ENCODE peak calls at places on chromosomes 13 and 19, in eight cellular contexts. M is cardiac fibroblast, Z is right atrium auricular region, T is AG04450, G is HFF-Myc, F is body of pancreas, S is B cell, P is thoracic aorta. K is an unnamed sample.
A peak's percentile ranks its signal among the peaks of the same experiment; 100 is the strongest.

GRCh38 chr13:65959305-65959704 is 1270.8 kb downstream of the PCDH9 start:
- DNase-seq in M (peak; percentile 12), Z (no peak), T (no peak), G (no peak), F (no peak), S (no peak), P (no peak), K (no peak)

GRCh38 chr13:93169980-93170379 is 56.6 kb upstream of the GPC6 start:
- DNase-seq in M (peak; percentile 34), Z (no peak), T (peak; percentile 61), G (peak; percentile 35), F (no peak), S (no peak), P (no peak), K (no peak)

GRCh38 chr13:26255717-26256277 is 1.9 kb downstream of the CDK8 start:
- DNase-seq in M (peak; percentile 30), Z (no peak), T (no peak), G (no peak), F (no peak), S (no peak), P (no peak), K (no peak)

GRCh38 chr19:13195678-13196077 is 45.5 kb downstream of the IER2 start:
- DNase-seq in M (no peak), Z (no peak), T (no peak), G (no peak), F (peak; percentile 83), S (peak; percentile 77), P (no peak), K (no peak)

GRCh38 chr19:47109541-47110375 is 3.8 kb downstream of the ZC3H4 start:
- DNase-seq in M (peak; percentile 62), Z (no peak), T (no peak), G (peak; percentile 64), F (no peak), S (no peak), P (no peak), K (no peak)

GRCh38 chr13:25329706-25330105 is 28.3 kb downstream of the NUP58 start:
- DNase-seq in M (peak; percentile 39), Z (no peak), T (no peak), G (peak; percentile 15), F (no peak), S (no peak), P (no peak), K (no peak)

GRCh38 chr19:46391296-46392251 is 21.8 kb downstream of the CCDC8 start:
- DNase-seq in M (no peak), Z (no peak), T (no peak), G (no peak), F (no peak), S (no peak), P (no peak), K (no peak)

GRCh38 chr19:18438331-18439024 is 545 bp upstream of the ISYNA1 start:
- DNase-seq in M (peak; percentile 88), Z (no peak), T (no peak), G (no peak), F (peak; percentile 56), S (no peak), P (no peak), K (no peak)

GRCh38 chr13:79781829-79782540 is 301.0 kb downstream of the NDFIP2 start:
- DNase-seq in M (no peak), Z (no peak), T (no peak), G (no peak), F (no peak), S (no peak), P (no peak), K (no peak)

GRCh38 chr19:34838248-34838647 is 65.2 kb upstream of the ZNF599 start:
- DNase-seq in M (peak; percentile 25), Z (no peak), T (no peak), G (no peak), F (no peak), S (no peak), P (no peak), K (no peak)

GRCh38 chr19:47446534-47447469 is 24.9 kb downstream of the SLC8A2 start:
- DNase-seq in M (peak; percentile 26), Z (no peak), T (no peak), G (no peak), F (no peak), S (no peak), P (no peak), K (no peak)

GRCh38 chr19:469833-470232 is 9.0 kb upstream of the SHC2 start:
- DNase-seq in M (no peak), Z (no peak), T (no peak), G (no peak), F (no peak), S (no peak), P (no peak), K (no peak)

GRCh38 chr19:46271488-46272197 is 25.2 kb upstream of the HIF3A start:
- DNase-seq in M (peak; percentile 78), Z (no peak), T (no peak), G (no peak), F (no peak), S (no peak), P (no peak), K (no peak)

GRCh38 chr13:41488124-41488523 is 30.8 kb downstream of the RGCC start:
- DNase-seq in M (no peak), Z (no peak), T (no peak), G (no peak), F (no peak), S (no peak), P (no peak), K (no peak)

GRCh38 chr19:17123041-17123440 is 47.5 kb downstream of the MYO9B start:
- DNase-seq in M (no peak), Z (no peak), T (no peak), G (no peak), F (no peak), S (no peak), P (no peak), K (no peak)

DNA sequence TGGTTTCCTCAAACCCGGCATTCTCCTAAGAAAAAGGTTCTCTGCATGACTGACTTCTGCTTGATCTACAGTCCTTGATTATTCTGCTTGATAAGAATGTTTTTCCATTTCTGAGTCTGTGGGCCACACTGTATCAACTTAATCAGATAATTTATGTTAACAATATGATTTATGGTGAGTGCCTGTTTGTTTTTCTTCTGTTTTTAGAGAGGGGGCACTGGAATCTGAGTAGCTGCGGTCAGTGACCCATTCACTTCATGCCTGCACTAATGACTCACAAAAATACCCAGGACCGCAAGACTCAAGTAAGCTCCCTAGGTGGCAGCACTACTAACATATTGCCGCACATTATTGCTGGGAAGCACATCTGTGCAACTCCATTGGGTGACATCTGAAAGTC is 542.3 kb upstream of the ATXN8OS start:
- DNase-seq in M (no peak), Z (no peak), T (no peak), G (peak; percentile 0), F (no peak), S (no peak), P (no peak), K (no peak)
- TF ChIP-seq CTCF in M (no peak), Z (no peak), T (no peak), G (peak; percentile 13), F (no peak), S (no peak), P (no peak), K (peak; percentile 58)

DNA sequence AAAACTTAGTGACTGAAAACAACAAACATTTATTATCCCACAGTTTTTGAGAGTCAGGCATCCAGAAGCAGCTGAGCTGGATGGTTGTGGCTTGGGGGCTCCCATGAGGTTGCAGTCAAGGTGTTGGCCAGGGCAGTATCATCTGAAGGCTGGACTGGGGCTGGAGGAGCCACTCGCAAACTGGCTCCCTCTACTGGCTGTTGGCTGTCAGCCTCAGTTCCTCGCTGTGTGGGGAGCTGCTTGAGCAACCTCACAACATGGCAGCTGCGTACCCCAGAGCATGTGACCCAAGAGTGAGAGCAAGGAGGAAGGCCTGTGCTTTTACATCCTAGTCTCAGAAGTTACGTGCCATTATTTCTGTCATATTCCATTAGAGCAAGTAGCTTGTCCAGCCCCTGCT is 9.7 kb downstream of the YJU2 start:
- DNase-seq in M (no peak), Z (no peak), T (no peak), G (no peak), F (no peak), S (no peak), P (no peak), K (no peak)
- TF ChIP-seq CTCF in M (peak; percentile 22), Z (no peak), T (no peak), G (peak; percentile 30), F (no peak), S (peak; percentile 11), P (no peak), K (no peak)

GRCh38 chr13:44692173-44692713 is 116.1 kb upstream of the TSC22D1 start:
- DNase-seq in M (peak; percentile 19), Z (no peak), T (no peak), G (no peak), F (no peak), S (no peak), P (no peak), K (no peak)
- TF ChIP-seq CTCF in M (no peak), Z (no peak), T (peak; percentile 23), G (no peak), F (no peak), S (no peak), P (no peak), K (no peak)

GRCh38 chr13:101453784-101454201 is 1.3 kb downstream of the ITGBL1 start:
- DNase-seq in M (no peak), Z (no peak), T (no peak), G (no peak), F (peak; percentile 47), S (no peak), P (no peak), K (no peak)

GRCh38 chr13:101451641-101452040 is 834 bp upstream of the ITGBL1 start:
- DNase-seq in M (no peak), Z (no peak), T (no peak), G (no peak), F (no peak), S (no peak), P (no peak), K (no peak)

GRCh38 chr13:101454767-101455166 is 2.3 kb downstream of the ITGBL1 start:
- DNase-seq in M (peak; percentile 14), Z (no peak), T (no peak), G (no peak), F (no peak), S (no peak), P (no peak), K (no peak)

GRCh38 chr13:101450749-101451130 is 1.7 kb upstream of the ITGBL1 start:
- DNase-seq in M (no peak), Z (no peak), T (no peak), G (no peak), F (no peak), S (no peak), P (no peak), K (no peak)

DNA sequence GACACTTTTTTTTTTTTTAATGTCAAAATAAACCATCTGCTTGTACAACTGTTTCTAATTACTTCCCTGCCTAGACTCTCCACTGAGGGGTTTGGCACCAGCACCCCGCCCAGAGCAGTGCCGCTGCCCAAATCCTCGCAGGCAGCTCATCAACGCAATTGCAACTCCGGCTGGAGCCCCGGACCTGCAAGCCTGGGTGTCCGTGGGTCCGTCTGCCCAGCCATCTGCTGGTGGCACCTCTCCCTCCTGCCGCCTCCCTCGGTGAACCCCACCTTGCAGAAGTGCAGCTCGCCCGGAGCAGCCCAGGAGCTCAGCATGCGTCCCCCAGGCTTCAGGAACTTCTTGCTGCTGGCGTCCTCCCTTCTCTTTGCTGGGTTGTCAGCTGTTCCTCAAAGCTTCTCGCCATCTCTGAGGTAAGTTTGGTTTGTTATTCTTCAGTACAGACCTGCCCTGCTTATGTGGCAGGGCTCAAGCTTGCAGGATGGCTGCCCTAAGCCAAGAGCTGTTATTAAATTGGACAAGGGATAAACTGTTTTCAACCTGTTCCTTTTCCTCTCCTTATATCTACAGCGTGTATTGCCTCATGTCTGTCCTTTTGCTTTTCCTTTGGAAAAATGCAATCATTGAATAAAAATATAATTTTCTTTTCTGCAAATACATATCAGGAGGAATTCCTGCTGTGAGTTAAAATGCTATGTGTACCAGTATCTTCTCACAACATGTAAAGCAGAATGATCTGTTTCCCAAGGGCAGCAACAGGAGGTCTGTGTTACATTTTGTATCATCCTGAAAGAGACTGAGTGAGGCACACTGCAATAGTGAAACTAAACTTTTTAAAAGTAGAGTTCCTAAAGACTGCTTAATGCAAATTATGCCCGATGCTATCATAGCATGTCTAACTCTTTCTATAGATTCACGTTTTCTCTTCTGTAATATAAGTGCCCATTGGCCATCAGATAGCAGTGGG is at the start of gene ITGBL1:
- DNase-seq in M (peak; percentile 7), Z (no peak), T (no peak), G (no peak), F (no peak), S (no peak), P (no peak), K (no peak)
- TF ChIP-seq CTCF in M (no peak), Z (no peak), T (no peak), G (no peak), F (no peak), S (no peak), P (no peak), K (no peak)